ENCODE peak calls at places on chromosomes 12 and 14, in ten cellular contexts. One of them, this sample, is unnamed.
A peak's percentile ranks its signal among the peaks of the same experiment; 100 is the strongest.

GRCh38 chr12:29818925-29819324 is 35.2 kb upstream of the TMTC1 start:
- DNase-seq in right cardiac atrium: peak; percentile 45
- DNase-seq in left lung: no peak
- DNase-seq in tibial nerve: peak; percentile 30
- DNase-seq in lower lobe of right lung: no peak
- DNase-seq in RWPE1: no peak
- DNase-seq in brain microvascular endothelial cell: no peak
- DNase-seq in neuronal stem cell: no peak
- DNase-seq in foreskin keratinocyte: no peak
- DNase-seq in coronary artery: no peak
- DNase-seq in this sample: no peak

GRCh38 chr14:23035303-23036164 is 834 bp upstream of the PSMB5 start:
- DNase-seq in right cardiac atrium: no peak
- DNase-seq in left lung: no peak
- DNase-seq in tibial nerve: no peak
- DNase-seq in lower lobe of right lung: no peak
- DNase-seq in RWPE1: no peak
- DNase-seq in brain microvascular endothelial cell: no peak
- DNase-seq in neuronal stem cell: no peak
- DNase-seq in foreskin keratinocyte: no peak
- DNase-seq in coronary artery: no peak
- DNase-seq in this sample: no peak

GRCh38 chr14:99995700-99996356 is 69.4 kb upstream of the EVL start:
- DNase-seq in right cardiac atrium: peak; percentile 42
- DNase-seq in left lung: no peak
- DNase-seq in tibial nerve: peak; percentile 83
- DNase-seq in lower lobe of right lung: peak; percentile 67
- DNase-seq in RWPE1: peak; percentile 44
- DNase-seq in brain microvascular endothelial cell: peak; percentile 60
- DNase-seq in neuronal stem cell: no peak
- DNase-seq in foreskin keratinocyte: peak; percentile 55
- DNase-seq in coronary artery: no peak
- DNase-seq in this sample: peak; percentile 53

GRCh38 chr12:45939759-45940158 is 50.6 kb downstream of the SCAF11 start:
- DNase-seq in right cardiac atrium: no peak
- DNase-seq in left lung: no peak
- DNase-seq in tibial nerve: no peak
- DNase-seq in lower lobe of right lung: no peak
- DNase-seq in RWPE1: no peak
- DNase-seq in brain microvascular endothelial cell: no peak
- DNase-seq in neuronal stem cell: no peak
- DNase-seq in foreskin keratinocyte: no peak
- DNase-seq in coronary artery: no peak
- DNase-seq in this sample: no peak

GRCh38 chr12:68530965-68531364 is 79.7 kb upstream of the RAP1B start:
- DNase-seq in right cardiac atrium: peak; percentile 18
- DNase-seq in left lung: no peak
- DNase-seq in tibial nerve: peak; percentile 68
- DNase-seq in lower lobe of right lung: no peak
- DNase-seq in RWPE1: no peak
- DNase-seq in brain microvascular endothelial cell: peak; percentile 73
- DNase-seq in neuronal stem cell: no peak
- DNase-seq in foreskin keratinocyte: no peak
- DNase-seq in coronary artery: no peak
- DNase-seq in this sample: no peak

GRCh38 chr12:70648191-70648590 is 11.0 kb upstream of the PTPRB start:
- DNase-seq in right cardiac atrium: no peak
- DNase-seq in left lung: no peak
- DNase-seq in tibial nerve: no peak
- DNase-seq in lower lobe of right lung: no peak
- DNase-seq in RWPE1: no peak
- DNase-seq in brain microvascular endothelial cell: no peak
- DNase-seq in neuronal stem cell: no peak
- DNase-seq in foreskin keratinocyte: no peak
- DNase-seq in coronary artery: no peak
- DNase-seq in this sample: no peak

GRCh38 chr12:94768398-94769039 is 118.2 kb upstream of the TMCC3 start:
- DNase-seq in right cardiac atrium: no peak
- DNase-seq in left lung: no peak
- DNase-seq in tibial nerve: no peak
- DNase-seq in lower lobe of right lung: no peak
- DNase-seq in RWPE1: no peak
- DNase-seq in brain microvascular endothelial cell: no peak
- DNase-seq in neuronal stem cell: no peak
- DNase-seq in foreskin keratinocyte: no peak
- DNase-seq in coronary artery: no peak
- DNase-seq in this sample: no peak

GRCh38 chr12:12449533-12450025 is 92.7 kb downstream of the BORCS5 start:
- DNase-seq in right cardiac atrium: no peak
- DNase-seq in left lung: no peak
- DNase-seq in tibial nerve: no peak
- DNase-seq in lower lobe of right lung: no peak
- DNase-seq in RWPE1: peak; percentile 51
- DNase-seq in brain microvascular endothelial cell: no peak
- DNase-seq in neuronal stem cell: no peak
- DNase-seq in foreskin keratinocyte: peak; percentile 52
- DNase-seq in coronary artery: no peak
- DNase-seq in this sample: no peak

GRCh38 chr14:91899777-91900176 is 32.4 kb upstream of the TC2N start:
- DNase-seq in right cardiac atrium: no peak
- DNase-seq in left lung: no peak
- DNase-seq in tibial nerve: no peak
- DNase-seq in lower lobe of right lung: no peak
- DNase-seq in RWPE1: no peak
- DNase-seq in brain microvascular endothelial cell: no peak
- DNase-seq in neuronal stem cell: no peak
- DNase-seq in foreskin keratinocyte: no peak
- DNase-seq in coronary artery: no peak
- DNase-seq in this sample: no peak

GRCh38 chr14:70801836-70802235 is 7.5 kb downstream of the MAP3K9 start:
- DNase-seq in right cardiac atrium: no peak
- DNase-seq in left lung: no peak
- DNase-seq in tibial nerve: no peak
- DNase-seq in lower lobe of right lung: no peak
- DNase-seq in RWPE1: no peak
- DNase-seq in brain microvascular endothelial cell: no peak
- DNase-seq in neuronal stem cell: no peak
- DNase-seq in foreskin keratinocyte: no peak
- DNase-seq in coronary artery: no peak
- DNase-seq in this sample: no peak

GRCh38 chr12:3263282-3263681 is 186.1 kb downstream of the TSPAN9 start:
- DNase-seq in right cardiac atrium: no peak
- DNase-seq in left lung: peak; percentile 66
- DNase-seq in tibial nerve: no peak
- DNase-seq in lower lobe of right lung: no peak
- DNase-seq in RWPE1: no peak
- DNase-seq in brain microvascular endothelial cell: no peak
- DNase-seq in neuronal stem cell: no peak
- DNase-seq in foreskin keratinocyte: no peak
- DNase-seq in coronary artery: no peak
- DNase-seq in this sample: no peak

GRCh38 chr14:91310620-91311283 is 66.2 kb upstream of the GPR68 start:
- DNase-seq in right cardiac atrium: no peak
- DNase-seq in left lung: no peak
- DNase-seq in tibial nerve: no peak
- DNase-seq in lower lobe of right lung: peak; percentile 42
- DNase-seq in RWPE1: no peak
- DNase-seq in brain microvascular endothelial cell: no peak
- DNase-seq in neuronal stem cell: no peak
- DNase-seq in foreskin keratinocyte: no peak
- DNase-seq in coronary artery: no peak
- DNase-seq in this sample: peak; percentile 62

GRCh38 chr12:68319988-68320623 is 12.1 kb downstream of the MDM1 start:
- DNase-seq in right cardiac atrium: peak; percentile 20
- DNase-seq in left lung: no peak
- DNase-seq in tibial nerve: peak; percentile 13
- DNase-seq in lower lobe of right lung: no peak
- DNase-seq in RWPE1: no peak
- DNase-seq in brain microvascular endothelial cell: no peak
- DNase-seq in neuronal stem cell: no peak
- DNase-seq in foreskin keratinocyte: no peak
- DNase-seq in coronary artery: no peak
- DNase-seq in this sample: no peak

GRCh38 chr14:24665440-24665991 is 31.5 kb upstream of the GZMB start:
- DNase-seq in right cardiac atrium: no peak
- DNase-seq in left lung: no peak
- DNase-seq in tibial nerve: no peak
- DNase-seq in lower lobe of right lung: no peak
- DNase-seq in RWPE1: peak; percentile 5
- DNase-seq in brain microvascular endothelial cell: no peak
- DNase-seq in neuronal stem cell: no peak
- DNase-seq in foreskin keratinocyte: peak; percentile 56
- DNase-seq in coronary artery: no peak
- DNase-seq in this sample: no peak

DNA sequence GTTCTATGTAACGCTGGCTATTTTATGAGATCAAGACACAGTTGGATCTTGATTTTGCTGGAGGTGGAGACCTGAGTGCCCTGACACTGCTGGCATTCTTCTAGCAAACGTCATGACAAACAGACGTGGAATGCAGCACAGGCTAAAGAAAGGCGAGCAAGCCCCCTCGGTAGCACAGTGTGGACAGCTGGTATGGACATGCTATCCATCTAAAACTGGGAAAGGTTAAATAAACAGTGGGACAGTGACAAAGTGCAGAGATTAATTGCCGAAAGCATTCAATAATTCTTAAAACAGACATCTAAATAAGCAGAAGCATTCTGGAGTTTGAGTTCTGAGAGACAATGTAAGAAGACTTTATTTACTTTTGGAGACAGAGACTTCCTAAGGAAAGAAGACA is 237.2 kb downstream of the FBXL14 start:
- DNase-seq in right cardiac atrium: no peak
- DNase-seq in left lung: no peak
- DNase-seq in tibial nerve: no peak
- DNase-seq in lower lobe of right lung: no peak
- DNase-seq in RWPE1: no peak
- DNase-seq in brain microvascular endothelial cell: peak; percentile 64
- DNase-seq in neuronal stem cell: no peak
- DNase-seq in foreskin keratinocyte: no peak
- DNase-seq in coronary artery: no peak
- DNase-seq in this sample: no peak
- H3K27ac ChIP-seq in right cardiac atrium: no peak overlapping the region
- H3K27ac ChIP-seq in left lung: no peak overlapping the region
- H3K27ac ChIP-seq in tibial nerve: no peak overlapping the region
- H3K27ac ChIP-seq in lower lobe of right lung: no peak overlapping the region
- H3K27ac ChIP-seq in RWPE1: no peak overlapping the region
- H3K27ac ChIP-seq in brain microvascular endothelial cell: no peak overlapping the region
- H3K27ac ChIP-seq in neuronal stem cell: no peak overlapping the region
- H3K27ac ChIP-seq in foreskin keratinocyte: no peak overlapping the region
- H3K27ac ChIP-seq in coronary artery: no peak overlapping the region
- H3K27ac ChIP-seq in this sample: no peak overlapping the region

GRCh38 chr14:86798330-86798729 is 1194.7 kb downstream of the GALC start:
- DNase-seq in right cardiac atrium: no peak
- DNase-seq in left lung: no peak
- DNase-seq in tibial nerve: no peak
- DNase-seq in lower lobe of right lung: no peak
- DNase-seq in RWPE1: no peak
- DNase-seq in brain microvascular endothelial cell: no peak
- DNase-seq in neuronal stem cell: no peak
- DNase-seq in foreskin keratinocyte: no peak
- DNase-seq in coronary artery: no peak
- DNase-seq in this sample: no peak
- H3K27ac ChIP-seq in right cardiac atrium: no peak overlapping the region
- H3K27ac ChIP-seq in left lung: no peak overlapping the region
- H3K27ac ChIP-seq in tibial nerve: no peak overlapping the region
- H3K27ac ChIP-seq in lower lobe of right lung: no peak overlapping the region
- H3K27ac ChIP-seq in RWPE1: no peak overlapping the region
- H3K27ac ChIP-seq in brain microvascular endothelial cell: no peak overlapping the region
- H3K27ac ChIP-seq in neuronal stem cell: no peak overlapping the region
- H3K27ac ChIP-seq in foreskin keratinocyte: peak overlapping the region; percentile 74
- H3K27ac ChIP-seq in coronary artery: no peak overlapping the region
- H3K27ac ChIP-seq in this sample: no peak overlapping the region

DNA sequence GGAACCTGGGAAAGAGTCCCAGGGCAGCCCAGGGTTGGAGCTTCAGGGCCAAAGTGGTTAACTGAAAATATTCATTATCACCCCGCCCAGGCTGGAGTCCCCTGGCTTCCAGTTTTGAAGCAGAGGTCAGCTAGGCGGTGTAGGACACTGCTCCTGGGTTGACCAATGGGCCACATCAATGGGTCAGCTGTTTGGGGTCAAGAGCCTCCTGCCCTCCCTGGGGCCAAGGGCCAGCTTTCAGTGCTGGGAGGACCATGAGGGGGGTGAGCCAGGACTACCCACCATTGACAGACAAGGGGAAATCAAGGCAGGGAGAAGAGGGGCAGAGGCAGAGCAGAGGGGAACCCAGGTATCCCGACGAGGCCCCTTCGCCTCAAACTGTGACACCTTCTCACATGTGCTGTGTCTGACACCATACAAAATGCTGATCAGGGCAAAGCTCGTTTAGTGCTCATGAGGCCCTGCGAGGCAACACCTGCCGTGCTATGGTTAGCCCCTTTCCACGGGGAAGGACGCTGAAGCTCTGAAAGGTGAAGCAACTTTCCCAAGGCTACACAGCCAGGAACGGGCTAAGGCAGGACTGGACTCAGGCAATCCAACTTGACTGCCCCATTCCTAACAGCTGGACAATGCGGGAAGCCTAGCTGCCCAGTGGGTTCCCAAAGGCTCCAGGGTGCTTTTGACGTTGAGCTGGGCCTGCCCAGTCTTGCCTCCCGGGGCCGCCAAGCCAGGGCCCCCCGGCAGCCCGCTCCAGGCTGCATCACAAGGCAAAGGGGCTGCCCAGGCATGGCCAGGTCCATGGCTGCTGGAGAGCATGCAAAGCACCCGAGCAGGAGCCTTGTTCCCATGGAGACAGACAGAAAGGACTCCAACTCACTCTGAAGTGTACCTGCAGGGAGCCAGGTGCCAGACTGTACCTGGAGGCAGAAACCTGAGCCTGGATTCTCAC is 2.0 kb downstream of the SYNE3 start:
- DNase-seq in right cardiac atrium: no peak
- DNase-seq in left lung: no peak
- DNase-seq in tibial nerve: no peak
- DNase-seq in lower lobe of right lung: peak; percentile 54
- DNase-seq in RWPE1: no peak
- DNase-seq in brain microvascular endothelial cell: no peak
- DNase-seq in neuronal stem cell: no peak
- DNase-seq in foreskin keratinocyte: no peak
- DNase-seq in coronary artery: peak; percentile 72
- DNase-seq in this sample: no peak
- H3K27ac ChIP-seq in right cardiac atrium: peak overlapping the region; percentile 62
- H3K27ac ChIP-seq in left lung: peak overlapping the region; percentile 81
- H3K27ac ChIP-seq in tibial nerve: peak overlapping the region; percentile 75
- H3K27ac ChIP-seq in lower lobe of right lung: peak overlapping the region; percentile 80
- H3K27ac ChIP-seq in RWPE1: peak overlapping the region; percentile 79
- H3K27ac ChIP-seq in brain microvascular endothelial cell: no peak overlapping the region
- H3K27ac ChIP-seq in neuronal stem cell: no peak overlapping the region
- H3K27ac ChIP-seq in foreskin keratinocyte: no peak overlapping the region
- H3K27ac ChIP-seq in coronary artery: peak overlapping the region; percentile 89
- H3K27ac ChIP-seq in this sample: no peak overlapping the region

DNA sequence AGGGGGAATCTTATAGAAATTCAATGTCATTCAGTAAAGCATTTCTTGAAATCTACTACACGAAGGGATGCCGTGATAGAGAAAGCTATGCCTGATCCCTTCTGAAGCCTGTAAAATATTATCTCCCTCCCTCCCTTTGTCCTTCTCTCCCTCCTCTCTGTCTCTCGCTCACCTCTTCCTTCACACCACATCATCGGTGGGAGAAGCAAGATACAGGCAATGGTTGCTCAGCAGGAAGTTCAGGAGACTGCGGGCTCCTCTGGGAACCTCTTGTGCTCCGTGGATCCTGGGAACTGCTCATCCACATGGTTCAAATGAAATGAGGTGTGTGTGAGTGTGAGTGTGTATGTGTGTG is 219.4 kb upstream of the TBX3 start:
- DNase-seq in right cardiac atrium: no peak
- DNase-seq in left lung: no peak
- DNase-seq in tibial nerve: no peak
- DNase-seq in lower lobe of right lung: no peak
- DNase-seq in RWPE1: no peak
- DNase-seq in brain microvascular endothelial cell: peak; percentile 4
- DNase-seq in neuronal stem cell: no peak
- DNase-seq in foreskin keratinocyte: no peak
- DNase-seq in coronary artery: no peak
- DNase-seq in this sample: no peak
- H3K27ac ChIP-seq in right cardiac atrium: no peak overlapping the region
- H3K27ac ChIP-seq in left lung: no peak overlapping the region
- H3K27ac ChIP-seq in tibial nerve: no peak overlapping the region
- H3K27ac ChIP-seq in lower lobe of right lung: no peak overlapping the region
- H3K27ac ChIP-seq in RWPE1: no peak overlapping the region
- H3K27ac ChIP-seq in brain microvascular endothelial cell: peak overlapping the region; percentile 2
- H3K27ac ChIP-seq in neuronal stem cell: no peak overlapping the region
- H3K27ac ChIP-seq in foreskin keratinocyte: no peak overlapping the region
- H3K27ac ChIP-seq in coronary artery: no peak overlapping the region
- H3K27ac ChIP-seq in this sample: no peak overlapping the region

This sample was measured in CD8-positive, alpha-beta memory T cell.